ENCODE peak calls at places on chromosomes 13 and 19, in eight cellular contexts. T is heart left ventricle, N is OCI-LY7, Q is lower leg skin, Y is heart right ventricle, V is testis, H is Peyer's patch, S is colonic mucosa. Z is an unnamed sample.

GRCh38 chr19:22806418-22806817 is 22.5 kb upstream of the ZNF99 start:
- DNase-seq in T (no peak), N (no peak), Q (no peak), Y (no peak), V (peak; percentile 34), H (no peak), S (no peak), Z (no peak)

GRCh38 chr13:113875429-113875815 is 11.5 kb upstream of the GAS6 start:
- DNase-seq in T (no peak), N (no peak), Q (no peak), Y (no peak), V (no peak), H (no peak), S (no peak), Z (no peak)

GRCh38 chr13:75812751-75813181 is 176.6 kb downstream of the LMO7 start:
- DNase-seq in T (no peak), N (no peak), Q (no peak), Y (no peak), V (peak; percentile 38), H (no peak), S (no peak), Z (peak; percentile 48)

GRCh38 chr13:49247722-49248432 is at the start of gene CDADC1:
- DNase-seq in T (peak; percentile 99), N (peak; percentile 97), Q (peak; percentile 94), Y (peak; percentile 99), V (peak; percentile 99), H (peak; percentile 97), S (peak; percentile 99), Z (peak; percentile 97)

GRCh38 chr19:45512881-45513483 is 5.7 kb downstream of the VASP start:
- DNase-seq in T (no peak), N (no peak), Q (no peak), Y (no peak), V (no peak), H (no peak), S (no peak), Z (no peak)

GRCh38 chr13:73835138-73835721 is 299.0 kb downstream of the KLF12 start:
- DNase-seq in T (no peak), N (peak; percentile 73), Q (no peak), Y (no peak), V (no peak), H (no peak), S (no peak), Z (peak; percentile 40)

GRCh38 chr19:5001547-5002131 is 32.7 kb downstream of the KDM4B start:
- DNase-seq in T (no peak), N (peak; percentile 55), Q (no peak), Y (no peak), V (no peak), H (no peak), S (no peak), Z (peak; percentile 64)

GRCh38 chr13:49098198-49098597 is 121.9 kb upstream of the MLNR start:
- DNase-seq in T (peak; percentile 62), N (no peak), Q (no peak), Y (peak; percentile 40), V (no peak), H (no peak), S (no peak), Z (peak; percentile 95)

GRCh38 chr13:25330541-25330940 is 29.1 kb downstream of the NUP58 start:
- DNase-seq in T (no peak), N (no peak), Q (no peak), Y (no peak), V (no peak), H (no peak), S (no peak), Z (no peak)

GRCh38 chr19:6564393-6564792 is 26.6 kb downstream of the CD70 start:
- DNase-seq in T (no peak), N (peak; percentile 42), Q (no peak), Y (no peak), V (peak; percentile 30), H (no peak), S (no peak), Z (peak; percentile 3)

GRCh38 chr13:111187879-111188643 is 73.0 kb downstream of the ARHGEF7 start:
- DNase-seq in T (no peak), N (no peak), Q (no peak), Y (no peak), V (no peak), H (no peak), S (no peak), Z (peak; percentile 52)

GRCh38 chr13:42380420-42381164 is 108.6 kb downstream of the AKAP11 start:
- DNase-seq in T (no peak), N (peak; percentile 31), Q (no peak), Y (no peak), V (no peak), H (no peak), S (no peak), Z (no peak)

GRCh38 chr13:42378383-42378780 is 106.4 kb downstream of the AKAP11 start:
- DNase-seq in T (no peak), N (no peak), Q (no peak), Y (no peak), V (no peak), H (no peak), S (no peak), Z (no peak)

GRCh38 chr13:42375663-42376062 is 103.7 kb downstream of the AKAP11 start:
- DNase-seq in T (no peak), N (no peak), Q (no peak), Y (no peak), V (no peak), H (no peak), S (no peak), Z (no peak)

GRCh38 chr13:42379241-42379640 is 107.3 kb downstream of the AKAP11 start:
- DNase-seq in T (no peak), N (no peak), Q (no peak), Y (no peak), V (no peak), H (no peak), S (no peak), Z (no peak)

DNA sequence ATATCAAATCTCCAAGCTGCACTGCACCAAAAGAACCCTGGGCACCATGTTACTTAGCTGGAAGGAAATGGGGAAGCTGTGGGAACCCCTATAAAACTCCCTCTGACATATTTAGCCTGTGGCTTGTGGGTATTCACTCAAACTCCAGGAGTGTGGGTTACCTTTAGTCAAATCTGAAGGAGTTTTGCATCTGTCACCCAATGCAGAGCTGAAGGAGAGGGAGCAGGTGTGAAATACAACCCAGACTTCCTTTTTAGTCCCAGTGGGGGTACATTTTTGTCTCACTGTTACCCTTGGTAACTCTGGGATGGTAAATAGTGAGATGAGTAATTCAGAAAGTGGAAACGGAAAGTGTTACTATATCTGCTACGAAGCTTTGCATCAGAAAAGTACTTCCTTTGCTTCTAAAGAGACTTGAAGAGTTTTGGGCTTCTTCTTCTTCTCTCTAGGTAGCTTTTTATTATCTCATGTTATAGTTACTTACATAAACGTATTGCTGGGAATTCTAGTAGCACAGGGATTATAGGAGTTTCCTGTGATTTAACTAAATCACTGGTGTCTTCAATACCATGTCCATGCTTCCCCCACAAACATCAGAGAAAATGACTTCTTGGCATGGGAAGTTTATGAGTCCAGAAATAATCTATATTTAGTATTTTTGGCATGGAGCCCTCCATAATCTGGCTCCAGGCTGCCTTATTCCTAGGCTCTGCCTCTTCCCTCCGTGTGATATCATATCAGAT is 105.9 kb downstream of the AKAP11 start:
- DNase-seq in T (no peak), N (peak; percentile 73), Q (no peak), Y (no peak), V (no peak), H (no peak), S (no peak), Z (no peak)
- H3K4me3 ChIP-seq in T (no peak overlapping the region), N (no peak overlapping the region), Q (no peak overlapping the region), Y (no peak overlapping the region), V (no peak overlapping the region), H (no peak overlapping the region), S (no peak overlapping the region), Z (no peak overlapping the region)

DNA sequence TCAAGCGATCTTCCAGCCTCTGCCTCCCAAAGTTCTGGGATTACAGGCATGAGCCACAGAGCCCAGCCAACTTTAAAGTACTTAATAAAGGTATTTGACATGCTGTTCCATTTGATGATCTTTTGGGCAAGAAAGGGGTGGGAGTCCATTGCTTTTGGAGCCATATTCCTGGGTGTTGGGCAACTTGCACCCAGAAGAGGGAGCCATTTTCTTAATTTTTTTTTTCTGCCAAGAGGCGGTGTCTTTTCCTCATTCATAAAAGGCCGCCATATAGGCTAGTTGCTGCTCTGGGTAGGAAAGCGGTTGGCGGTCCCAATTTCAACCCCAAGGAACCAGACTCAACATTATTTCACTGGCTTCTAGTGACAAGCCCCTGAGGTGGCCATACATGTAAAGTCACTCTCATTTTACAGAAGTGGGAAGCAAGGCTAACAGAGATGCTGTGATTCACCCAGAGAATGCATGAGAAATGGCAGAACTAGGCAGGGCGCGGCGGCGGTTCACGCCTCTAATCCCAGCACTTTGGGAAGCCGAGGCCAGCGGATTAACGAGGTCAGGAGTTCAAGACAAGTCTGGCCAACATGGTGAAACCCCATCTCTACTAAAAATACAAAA is 139.6 kb downstream of the CACNA1A start:
- DNase-seq in T (no peak), N (peak; percentile 17), Q (no peak), Y (no peak), V (no peak), H (no peak), S (no peak), Z (peak; percentile 36)
- TF ChIP-seq CTCF in T (peak; percentile 10), N (peak; percentile 71), Q (no peak), Y (peak; percentile 37), V (no peak), H (no peak), S (no peak), Z (peak; percentile 53)

GRCh38 chr13:40779049-40779448 is 8.1 kb upstream of the MRPS31 start:
- DNase-seq in T (no peak), N (no peak), Q (no peak), Y (no peak), V (no peak), H (no peak), S (no peak), Z (no peak)

GRCh38 chr13:40776681-40777165 is 5.7 kb upstream of the MRPS31 start:
- DNase-seq in T (no peak), N (peak; percentile 67), Q (no peak), Y (no peak), V (no peak), H (no peak), S (no peak), Z (peak; percentile 52)

GRCh38 chr13:40776232-40776631 is 5.2 kb upstream of the MRPS31 start:
- DNase-seq in T (no peak), N (no peak), Q (no peak), Y (no peak), V (no peak), H (no peak), S (no peak), Z (no peak)

GRCh38 chr13:40777957-40778235 is 6.9 kb upstream of the MRPS31 start:
- DNase-seq in T (no peak), N (no peak), Q (no peak), Y (no peak), V (no peak), H (no peak), S (no peak), Z (no peak)

GRCh38 chr13:40777166-40777956 is 6.4 kb upstream of the MRPS31 start:
- DNase-seq in T (no peak), N (peak; percentile 86), Q (no peak), Y (peak; percentile 47), V (peak; percentile 53), H (no peak), S (peak; percentile 72), Z (peak; percentile 58)
- H3K4me3 ChIP-seq in T (peak overlapping the region; percentile 35), N (peak overlapping the region; percentile 48), Q (no peak overlapping the region), Y (peak overlapping the region; percentile 41), V (no peak overlapping the region), H (peak overlapping the region; percentile 0), S (peak overlapping the region; percentile 19), Z (no peak overlapping the region)

DNA sequence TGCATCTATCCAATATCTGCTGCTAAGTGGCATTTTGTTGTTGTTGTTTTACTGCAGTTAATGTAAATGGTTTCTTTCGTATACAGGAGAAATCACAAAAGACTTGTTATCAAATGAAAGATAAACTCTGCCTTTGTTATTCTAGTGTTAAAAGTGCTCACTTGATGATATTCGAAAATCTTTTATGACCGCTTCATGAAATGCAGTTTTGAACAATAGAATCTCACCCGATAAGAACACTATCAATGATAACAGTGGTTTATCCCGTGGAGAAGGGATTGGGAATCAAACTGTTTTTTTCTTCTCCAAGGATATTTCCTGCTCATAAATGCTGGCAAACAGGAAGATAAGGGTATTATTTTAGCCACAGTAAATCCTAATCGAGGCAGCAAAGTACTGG is 1366.3 kb downstream of the OLFM4 start:
- DNase-seq in T (no peak), N (no peak), Q (no peak), Y (no peak), V (no peak), H (no peak), S (no peak), Z (no peak)
- TF ChIP-seq CTCF in T (no peak), N (no peak), Q (no peak), Y (no peak), V (no peak), H (no peak), S (no peak), Z (no peak)